ENCODE peak calls at places on chromosomes 11 and 22, in five cellular contexts. Q, A, D, F and M are unnamed samples.

GRCh38 chr11:43738600-43739409 is 58.3 kb downstream of the HSD17B12 start:
- DNase-seq in D (no peak), Q (peak), F (no peak), A (no peak), M (no peak)

GRCh38 chr11:102226702-102227101 is 90.6 kb upstream of the BIRC3 start:
- DNase-seq in D (no peak), F (no peak), Q (no peak), A (no peak), M (no peak)

GRCh38 chr11:17610402-17610894 is 63.4 kb downstream of the OTOG start:
- DNase-seq in A (peak), Q (no peak), D (no peak), F (no peak), M (no peak)

GRCh38 chr11:44754876-44755552 is 28.3 kb downstream of the TSPAN18 start:
- DNase-seq in Q (no peak), F (no peak), A (no peak), D (peak), M (no peak)

GRCh38 chr22:29106839-29107238 is 34.0 kb downstream of the KREMEN1 start:
- DNase-seq in F (no peak), A (no peak), D (no peak), Q (no peak), M (no peak)

GRCh38 chr11:114377612-114378267 is 22.6 kb downstream of the C11orf71 start:
- DNase-seq in A (no peak), Q (peak), F (no peak), D (no peak), M (no peak)

GRCh38 chr11:75272391-75272790 is 31.8 kb downstream of the TPBGL start:
- DNase-seq in Q (no peak), A (no peak), D (no peak), F (no peak), M (no peak)

GRCh38 chr11:93823210-93823609 is 27.2 kb downstream of the VSTM5 start:
- DNase-seq in Q (no peak), F (no peak), A (no peak), D (no peak), M (no peak)

GRCh38 chr11:113951487-113951886 is 23.4 kb upstream of the HTR3A start:
- DNase-seq in D (peak), Q (no peak), F (no peak), A (no peak), M (no peak)

GRCh38 chr11:78350101-78350645 is 67.4 kb downstream of the GAB2 start:
- DNase-seq in D (no peak), F (no peak), Q (no peak), A (no peak), M (no peak)

GRCh38 chr11:33867996-33868645 is 23.8 kb downstream of the LMO2 start:
- DNase-seq in D (no peak), Q (no peak), F (no peak), A (no peak), M (no peak)

GRCh38 chr22:47200273-47201051 is 438.0 kb downstream of the TBC1D22A start:
- DNase-seq in Q (no peak), A (no peak), F (no peak), D (no peak), M (peak)

GRCh38 chr11:76686261-76687079 is 15.9 kb upstream of the LRRC32 start:
- DNase-seq in A (no peak), F (peak), D (peak), Q (no peak), M (no peak)

GRCh38 chr11:126358763-126359160 is 3.3 kb downstream of the ST3GAL4 start:
- DNase-seq in Q (no peak), F (no peak), A (no peak), D (no peak), M (no peak)

GRCh38 chr22:43313497-43314474 is 29.4 kb downstream of the SCUBE1 start:
- DNase-seq in A (no peak), Q (no peak), D (no peak), F (no peak), M (no peak)

GRCh38 chr22:45686004-45686403 is 14.4 kb downstream of the ATXN10 start:
- DNase-seq in A (no peak), F (no peak), Q (no peak), D (no peak), M (no peak)

GRCh38 chr11:79439893-79440450 is 858 bp downstream of the TENM4 start:
- DNase-seq in A (no peak), D (peak), F (no peak), Q (no peak), M (no peak)

GRCh38 chr11:128598755-128599154 is 11.4 kb upstream of the ETS1 start:
- DNase-seq in D (no peak), F (no peak), Q (no peak), A (no peak), M (no peak)

GRCh38 chr11:35524780-35525179 is 636 bp downstream of the PAMR1 start:
- DNase-seq in D (no peak), F (no peak), Q (no peak), A (no peak), M (no peak)

GRCh38 chr11:6284250-6284649 is 24.6 kb downstream of the CCKBR start:
- DNase-seq in A (no peak), Q (no peak), F (no peak), D (no peak), M (no peak)

GRCh38 chr11:117584056-117584830 is 212.8 kb downstream of the DSCAML1 start:
- DNase-seq in F (no peak), A (no peak), D (no peak), Q (no peak), M (no peak)

GRCh38 chr11:124078591-124078990 is 36.7 kb upstream of the VWA5A start:
- DNase-seq in Q (no peak), A (no peak), F (no peak), D (no peak), M (no peak)

GRCh38 chr11:10109836-10110235 is 184.2 kb downstream of the SBF2 start:
- DNase-seq in A (no peak), Q (peak), F (no peak), D (no peak), M (no peak)

GRCh38 chr22:41289681-41290080 is 3.7 kb upstream of the RANGAP1 start:
- DNase-seq in F (no peak), Q (no peak), D (no peak), A (no peak), M (no peak)

GRCh38 chr22:45190473-45190872 is 26.7 kb downstream of the NUP50 start:
- DNase-seq in D (no peak), A (no peak), F (no peak), Q (no peak), M (no peak)

GRCh38 chr11:59944761-59945160 is 6.5 kb downstream of the OOSP1 start:
- DNase-seq in A (no peak), Q (no peak), F (no peak), D (no peak), M (no peak)

GRCh38 chr11:57751676-57752253 is at the start of gene BTBD18:
- DNase-seq in A (peak), Q (no peak), F (peak), D (peak), M (no peak)

GRCh38 chr11:28461846-28462245 is 353.7 kb downstream of the METTL15 start:
- DNase-seq in F (no peak), D (no peak), Q (no peak), A (no peak), M (no peak)

GRCh38 chr11:36231300-36231699 is 57.9 kb downstream of the COMMD9 start:
- DNase-seq in A (no peak), F (no peak), D (no peak), Q (peak), M (no peak)

GRCh38 chr22:34354071-34354817 is 434.0 kb upstream of the LARGE1 start:
- DNase-seq in Q (no peak), F (no peak), A (no peak), D (no peak), M (no peak)

GRCh38 chr11:10295056-10295901 is 1.3 kb upstream of the SBF2 start:
- DNase-seq in D (no peak), Q (no peak), F (no peak), A (no peak), M (no peak)

GRCh38 chr22:30078320-30079311 is 1.6 kb upstream of the HORMAD2 start:
- DNase-seq in F (peak), Q (no peak), D (no peak), A (peak), M (no peak)

GRCh38 chr11:122309262-122309925 is 193.4 kb upstream of the BLID start:
- DNase-seq in D (no peak), F (no peak), Q (no peak), A (no peak), M (no peak)

GRCh38 chr11:114076974-114077373 is 17.5 kb downstream of the ZBTB16 start:
- DNase-seq in F (no peak), D (no peak), A (no peak), Q (no peak), M (no peak)

GRCh38 chr22:47020157-47020556 is 257.7 kb downstream of the TBC1D22A start:
- DNase-seq in Q (no peak), A (no peak), D (no peak), F (no peak), M (no peak)

GRCh38 chr11:3177931-3178330 is 12.8 kb upstream of the OSBPL5 start:
- DNase-seq in Q (no peak), A (no peak), F (no peak), D (no peak), M (no peak)

GRCh38 chr11:30585892-30586250 is 282 bp downstream of the MPPED2 start:
- DNase-seq in F (no peak), D (peak), Q (no peak), A (no peak), M (no peak)

GRCh38 chr11:63670738-63671321 is 346 bp downstream of the ATL3 start:
- DNase-seq in Q (no peak), F (peak), D (peak), A (peak), M (peak)

GRCh38 chr11:46335858-46336600 is 11.2 kb upstream of the DGKZ start:
- DNase-seq in Q (no peak), D (no peak), F (no peak), A (no peak), M (no peak)

DNA sequence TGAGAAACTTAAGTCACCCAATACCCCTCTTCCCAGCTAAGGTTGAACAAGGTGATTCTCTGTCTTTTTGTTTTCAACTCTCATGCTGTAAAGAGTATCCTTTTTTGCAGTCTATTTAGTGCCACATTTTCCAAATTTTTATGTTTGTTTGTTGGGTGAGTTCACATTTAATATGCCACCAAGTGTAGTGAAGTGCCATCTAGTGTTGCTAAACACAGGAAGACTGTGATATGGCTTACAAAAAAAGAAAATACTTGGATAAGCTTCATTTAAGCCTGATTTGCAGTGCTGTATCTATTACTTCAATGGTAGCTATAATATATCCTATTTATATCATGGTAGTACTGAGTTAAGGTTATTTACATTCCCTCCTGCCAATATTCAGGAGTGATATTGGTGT is 319.2 kb upstream of the CHORDC1 start:
- DNase-seq in F (no peak), Q (no peak), D (no peak), A (no peak), M (no peak)
- TF ChIP-seq CTCF in F (no peak), Q (no peak), D (peak), A (no peak), M (no peak)

GRCh38 chr11:94844031-94844430 is 75.9 kb downstream of the AMOTL1 start:
- DNase-seq in F (no peak), A (no peak), D (no peak), Q (no peak), M (no peak)
- TF ChIP-seq CTCF in F (no peak), A (no peak), D (no peak), Q (no peak), M (no peak)

GRCh38 chr11:101082813-101083212 is 46.8 kb downstream of the PGR start:
- DNase-seq in A (no peak), D (peak), F (no peak), Q (no peak), M (no peak)

DNA sequence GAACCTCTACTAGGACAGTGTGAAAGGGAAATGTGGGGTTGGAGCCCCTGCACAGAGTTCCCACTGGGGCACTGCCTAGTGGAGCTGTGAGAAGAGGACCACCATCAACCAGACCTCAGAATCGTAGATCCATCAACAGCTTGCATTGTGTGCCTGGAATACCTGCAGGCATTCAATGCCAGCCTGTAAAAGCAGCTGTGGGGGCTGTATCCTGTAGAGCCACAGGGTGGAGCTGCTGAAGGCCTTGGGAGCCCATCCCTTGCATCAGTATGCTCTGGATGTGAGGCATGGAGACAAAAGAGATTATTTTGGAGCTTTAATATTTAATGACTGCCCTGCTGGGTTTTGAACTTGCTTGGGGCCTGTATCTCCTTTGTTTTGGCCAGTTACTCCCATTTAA is 46.3 kb downstream of the PGR start:
- DNase-seq in D (peak), A (no peak), Q (no peak), F (no peak), M (no peak)
- TF ChIP-seq CTCF in D (peak), A (no peak), Q (no peak), F (no peak), M (no peak)

GRCh38 chr11:100687630-100688395 is 725 bp downstream of the ARHGAP42 start:
- DNase-seq in Q (peak), F (peak), D (peak), A (peak), M (peak)
- TF ChIP-seq CTCF in Q (peak), F (peak), D (peak), A (peak), M (peak)